ENCODE peak calls at places on chromosomes 6 and 20, in five cellular contexts. One of them, this sample, is unnamed.

GRCh38 chr20:41618807-41619294 is 674 bp upstream of the CHD6 start:
- DNase-seq in H1: no peak
- DNase-seq in IMR-90: no peak
- DNase-seq in mesenchymal stem cell: peak
- DNase-seq in trophoblast cell: no peak
- DNase-seq in this sample: no peak

GRCh38 chr20:54624701-54625472 is 149.5 kb downstream of the DOK5 start:
- DNase-seq in H1: no peak
- DNase-seq in IMR-90: peak
- DNase-seq in mesenchymal stem cell: no peak
- DNase-seq in trophoblast cell: no peak
- DNase-seq in this sample: no peak

GRCh38 chr6:158205220-158205944 is 37.2 kb downstream of the GTF2H5 start:
- DNase-seq in H1: no peak
- DNase-seq in IMR-90: no peak
- DNase-seq in mesenchymal stem cell: no peak
- DNase-seq in trophoblast cell: peak
- DNase-seq in this sample: no peak

GRCh38 chr6:43809417-43810305 is 39.6 kb downstream of the VEGFA start:
- DNase-seq in H1: no peak
- DNase-seq in IMR-90: peak
- DNase-seq in mesenchymal stem cell: peak
- DNase-seq in trophoblast cell: no peak
- DNase-seq in this sample: no peak

GRCh38 chr20:63617876-63618265 is 9.0 kb downstream of the GMEB2 start:
- DNase-seq in H1: no peak
- DNase-seq in IMR-90: no peak
- DNase-seq in mesenchymal stem cell: no peak
- DNase-seq in trophoblast cell: no peak
- DNase-seq in this sample: no peak

GRCh38 chr6:69696273-69696672 is 100.5 kb downstream of the LMBRD1 start:
- DNase-seq in H1: no peak
- DNase-seq in IMR-90: peak
- DNase-seq in mesenchymal stem cell: peak
- DNase-seq in trophoblast cell: no peak
- DNase-seq in this sample: no peak

GRCh38 chr6:54315692-54316091 is 7.5 kb downstream of the TINAG start:
- DNase-seq in H1: no peak
- DNase-seq in IMR-90: peak
- DNase-seq in mesenchymal stem cell: no peak
- DNase-seq in trophoblast cell: no peak
- DNase-seq in this sample: no peak

GRCh38 chr6:38482466-38482865 is 157.3 kb downstream of the BTBD9 start:
- DNase-seq in H1: no peak
- DNase-seq in IMR-90: peak
- DNase-seq in mesenchymal stem cell: peak
- DNase-seq in trophoblast cell: no peak
- DNase-seq in this sample: no peak

GRCh38 chr6:136641873-136642465 is 91.7 kb upstream of the MAP7 start:
- DNase-seq in H1: no peak
- DNase-seq in IMR-90: no peak
- DNase-seq in mesenchymal stem cell: no peak
- DNase-seq in trophoblast cell: no peak
- DNase-seq in this sample: no peak

GRCh38 chr6:84426002-84426705 is 198.7 kb upstream of the CEP162 start:
- DNase-seq in H1: no peak
- DNase-seq in IMR-90: no peak
- DNase-seq in mesenchymal stem cell: no peak
- DNase-seq in trophoblast cell: no peak
- DNase-seq in this sample: no peak

GRCh38 chr6:44263357-44264100 is 1.8 kb downstream of the NFKBIE start:
- DNase-seq in H1: no peak
- DNase-seq in IMR-90: peak
- DNase-seq in mesenchymal stem cell: peak
- DNase-seq in trophoblast cell: no peak
- DNase-seq in this sample: no peak

GRCh38 chr6:85672623-85673022 is 29.9 kb upstream of the SYNCRIP start:
- DNase-seq in H1: no peak
- DNase-seq in IMR-90: no peak
- DNase-seq in mesenchymal stem cell: no peak
- DNase-seq in trophoblast cell: no peak
- DNase-seq in this sample: no peak

GRCh38 chr6:32868257-32868788 is 14.3 kb downstream of the PSMB9 start:
- DNase-seq in H1: no peak
- DNase-seq in IMR-90: peak
- DNase-seq in mesenchymal stem cell: peak
- DNase-seq in trophoblast cell: peak
- DNase-seq in this sample: peak

GRCh38 chr6:13142611-13143010 is 185.7 kb downstream of the TBC1D7 start:
- DNase-seq in H1: no peak
- DNase-seq in IMR-90: no peak
- DNase-seq in mesenchymal stem cell: no peak
- DNase-seq in trophoblast cell: no peak
- DNase-seq in this sample: no peak

GRCh38 chr20:35305682-35306556 is 13.7 kb upstream of the FAM83C start:
- DNase-seq in H1: no peak
- DNase-seq in IMR-90: peak
- DNase-seq in mesenchymal stem cell: peak
- DNase-seq in trophoblast cell: peak
- DNase-seq in this sample: no peak

GRCh38 chr6:3340891-3341290 is 82.1 kb downstream of the PSMG4 start:
- DNase-seq in H1: no peak
- DNase-seq in IMR-90: peak
- DNase-seq in mesenchymal stem cell: no peak
- DNase-seq in trophoblast cell: no peak
- DNase-seq in this sample: no peak

GRCh38 chr6:111258615-111259088 is 171.3 kb downstream of the SLC16A10 start:
- DNase-seq in H1: no peak
- DNase-seq in IMR-90: no peak
- DNase-seq in mesenchymal stem cell: no peak
- DNase-seq in trophoblast cell: no peak
- DNase-seq in this sample: no peak

GRCh38 chr6:111263837-111264236 is 176.5 kb downstream of the SLC16A10 start:
- DNase-seq in H1: no peak
- DNase-seq in IMR-90: peak
- DNase-seq in mesenchymal stem cell: peak
- DNase-seq in trophoblast cell: no peak
- DNase-seq in this sample: no peak

GRCh38 chr6:111256646-111257045 is 169.3 kb downstream of the SLC16A10 start:
- DNase-seq in H1: no peak
- DNase-seq in IMR-90: no peak
- DNase-seq in mesenchymal stem cell: no peak
- DNase-seq in trophoblast cell: no peak
- DNase-seq in this sample: no peak

GRCh38 chr6:111259089-111259831 is 172.0 kb downstream of the SLC16A10 start:
- DNase-seq in H1: peak
- DNase-seq in IMR-90: peak
- DNase-seq in mesenchymal stem cell: peak
- DNase-seq in trophoblast cell: peak
- DNase-seq in this sample: peak

DNA sequence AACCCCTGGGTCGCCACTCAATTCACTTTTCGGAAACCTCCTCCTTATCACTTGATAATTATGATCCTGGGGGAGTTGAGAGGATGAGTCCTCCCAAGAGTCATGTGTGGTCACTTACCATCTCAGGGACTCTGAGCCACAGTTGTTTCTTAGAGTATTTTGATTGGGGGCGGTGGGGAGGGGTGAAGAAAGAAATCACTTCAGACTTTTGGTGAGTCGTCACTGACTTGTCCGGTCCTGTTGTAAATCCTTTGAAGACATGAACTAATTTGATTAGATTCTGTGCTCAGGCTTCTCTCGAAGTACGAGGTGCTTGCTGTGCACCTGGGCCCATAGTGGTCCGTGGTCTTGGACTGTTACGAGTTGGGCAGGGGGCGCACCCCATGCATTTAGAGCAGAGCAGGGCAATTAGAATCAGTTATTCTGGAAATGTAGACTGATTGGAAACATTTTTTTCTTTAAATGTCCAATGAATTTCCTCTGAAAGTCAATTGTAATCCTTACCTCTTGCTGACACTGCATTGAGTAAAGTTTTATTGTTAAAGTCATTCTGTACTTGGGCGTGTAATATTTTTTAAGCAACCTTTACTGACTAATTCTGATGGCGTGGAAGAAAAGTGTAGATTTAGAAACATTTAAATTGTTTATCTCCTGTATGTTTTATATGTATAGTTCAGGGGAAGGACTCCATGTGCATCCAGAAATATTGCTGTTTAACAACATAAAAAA is 173.4 kb downstream of the SLC16A10 start:
- DNase-seq in H1: no peak
- DNase-seq in IMR-90: peak
- DNase-seq in mesenchymal stem cell: peak
- DNase-seq in trophoblast cell: no peak
- DNase-seq in this sample: no peak
- H3K4me3 ChIP-seq in H1: no peak
- H3K4me3 ChIP-seq in IMR-90: peak
- H3K4me3 ChIP-seq in mesenchymal stem cell: peak
- H3K4me3 ChIP-seq in trophoblast cell: no peak
- H3K4me3 ChIP-seq in this sample: no peak

GRCh38 chr20:46717818-46718541 is 8.5 kb downstream of the SLC2A10 start:
- DNase-seq in H1: no peak
- DNase-seq in IMR-90: no peak
- DNase-seq in mesenchymal stem cell: no peak
- DNase-seq in trophoblast cell: peak
- DNase-seq in this sample: no peak

GRCh38 chr20:46712056-46712636 is 2.7 kb downstream of the SLC2A10 start:
- DNase-seq in H1: no peak
- DNase-seq in IMR-90: no peak
- DNase-seq in mesenchymal stem cell: no peak
- DNase-seq in trophoblast cell: no peak
- DNase-seq in this sample: no peak

GRCh38 chr20:46713957-46714834 is 4.7 kb downstream of the SLC2A10 start:
- DNase-seq in H1: no peak
- DNase-seq in IMR-90: no peak
- DNase-seq in mesenchymal stem cell: no peak
- DNase-seq in trophoblast cell: no peak
- DNase-seq in this sample: no peak

GRCh38 chr20:46720019-46720418 is 10.6 kb downstream of the SLC2A10 start:
- DNase-seq in H1: no peak
- DNase-seq in IMR-90: no peak
- DNase-seq in mesenchymal stem cell: no peak
- DNase-seq in trophoblast cell: no peak
- DNase-seq in this sample: no peak

GRCh38 chr20:46715292-46715756 is 5.9 kb downstream of the SLC2A10 start:
- DNase-seq in H1: no peak
- DNase-seq in IMR-90: peak
- DNase-seq in mesenchymal stem cell: peak
- DNase-seq in trophoblast cell: no peak
- DNase-seq in this sample: no peak
- H2AFZ ChIP-seq in H1: no peak
- H2AFZ ChIP-seq in IMR-90: peak
- H2AFZ ChIP-seq in mesenchymal stem cell: no peak
- H2AFZ ChIP-seq in trophoblast cell: no peak
- H2AFZ ChIP-seq in this sample: peak

DNA sequence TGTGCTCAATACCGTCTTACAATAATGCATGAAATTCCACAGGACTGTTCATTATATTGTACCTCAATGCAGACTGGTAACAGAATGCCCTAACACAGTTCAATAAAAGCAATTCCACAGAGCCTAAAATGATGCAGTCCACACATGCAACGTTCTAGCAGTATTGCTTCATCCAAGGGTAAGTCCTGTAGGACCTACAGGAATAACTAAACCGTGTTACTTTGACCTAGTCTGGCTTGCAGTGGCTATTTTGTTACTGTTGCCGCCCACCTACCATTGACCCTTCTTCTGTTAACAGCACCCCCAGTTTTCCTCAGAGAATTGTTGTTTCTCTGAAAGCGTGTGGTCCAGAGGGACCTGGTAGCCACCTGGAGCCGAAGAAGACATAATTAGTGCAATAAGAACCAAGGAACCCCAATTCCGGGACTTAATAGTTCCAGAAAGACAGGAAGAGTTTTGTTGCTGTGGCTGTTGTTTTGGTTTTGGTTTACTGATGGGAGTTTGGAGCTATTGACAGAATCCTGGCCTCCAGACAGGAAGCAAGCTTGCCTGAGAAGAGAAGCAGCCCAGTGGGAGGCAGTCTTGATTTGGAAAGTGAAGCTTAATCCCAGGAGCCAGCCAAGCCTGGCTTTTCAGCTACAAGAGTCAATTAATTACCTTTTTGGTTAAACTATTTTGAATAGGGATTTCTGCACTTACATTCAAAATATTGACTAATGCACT is 91.3 kb downstream of the FRK start:
- DNase-seq in H1: peak
- DNase-seq in IMR-90: no peak
- DNase-seq in mesenchymal stem cell: peak
- DNase-seq in trophoblast cell: no peak
- DNase-seq in this sample: peak
- H3K4ac ChIP-seq in H1: no peak
- H3K4ac ChIP-seq in IMR-90: no peak
- H3K4ac ChIP-seq in mesenchymal stem cell: no peak
- H3K4ac ChIP-seq in trophoblast cell: no peak
- H3K4ac ChIP-seq in this sample: no peak

GRCh38 chr6:15113587-15113986 is 132.3 kb upstream of the JARID2 start:
- DNase-seq in H1: no peak
- DNase-seq in IMR-90: no peak
- DNase-seq in mesenchymal stem cell: no peak
- DNase-seq in trophoblast cell: no peak
- DNase-seq in this sample: no peak

GRCh38 chr6:15109338-15110090 is 136.4 kb upstream of the JARID2 start:
- DNase-seq in H1: no peak
- DNase-seq in IMR-90: no peak
- DNase-seq in mesenchymal stem cell: peak
- DNase-seq in trophoblast cell: no peak
- DNase-seq in this sample: no peak

GRCh38 chr6:15110721-15111354 is 135.0 kb upstream of the JARID2 start:
- DNase-seq in H1: no peak
- DNase-seq in IMR-90: peak
- DNase-seq in mesenchymal stem cell: peak
- DNase-seq in trophoblast cell: no peak
- DNase-seq in this sample: no peak

GRCh38 chr6:15116889-15117288 is 129.0 kb upstream of the JARID2 start:
- DNase-seq in H1: no peak
- DNase-seq in IMR-90: no peak
- DNase-seq in mesenchymal stem cell: no peak
- DNase-seq in trophoblast cell: no peak
- DNase-seq in this sample: no peak

DNA sequence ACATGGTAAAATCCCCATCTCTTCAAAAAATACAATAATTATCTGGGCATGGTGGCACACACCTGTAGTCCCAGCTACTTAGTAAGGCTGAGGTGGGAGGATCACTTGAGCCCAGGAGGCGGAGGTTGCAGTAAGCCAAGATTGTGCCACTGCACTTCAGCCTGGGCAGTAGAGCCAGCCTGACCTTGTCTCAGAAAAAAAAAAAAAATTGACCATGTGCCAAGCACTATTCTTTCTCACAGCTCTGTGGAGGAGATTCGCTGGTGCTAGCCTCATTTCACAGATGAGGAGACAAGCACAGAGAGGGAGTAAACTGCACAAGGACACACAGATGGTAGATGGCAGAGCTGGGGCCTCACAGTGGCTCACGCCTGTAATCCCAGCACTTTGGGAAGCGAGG is 131.8 kb upstream of the JARID2 start:
- DNase-seq in H1: no peak
- DNase-seq in IMR-90: no peak
- DNase-seq in mesenchymal stem cell: no peak
- DNase-seq in trophoblast cell: no peak
- DNase-seq in this sample: no peak
- H3K4me3 ChIP-seq in H1: no peak
- H3K4me3 ChIP-seq in IMR-90: no peak
- H3K4me3 ChIP-seq in mesenchymal stem cell: no peak
- H3K4me3 ChIP-seq in trophoblast cell: no peak
- H3K4me3 ChIP-seq in this sample: no peak

This sample was measured in neuronal stem cell.